ENCODE peak calls at places on chromosomes 5 and 9, in seven cellular contexts. One of them, this sample, is unnamed.

GRCh38 chr9:36056896-36057295 is 20.2 kb downstream of the RECK start:
- DNase-seq in mesendoderm: no peak
- DNase-seq in neuronal stem cell: no peak
- DNase-seq in H1: no peak
- DNase-seq in IMR-90: no peak
- DNase-seq in H9: no peak
- DNase-seq in mesenchymal stem cell: no peak
- DNase-seq in this sample: no peak

GRCh38 chr5:95959051-95959963 is 2.3 kb downstream of the ELL2 start:
- DNase-seq in H9: peak
- DNase-seq in IMR-90: peak
- DNase-seq in mesenchymal stem cell: peak
- DNase-seq in H1: no peak
- DNase-seq in mesendoderm: no peak
- DNase-seq in neuronal stem cell: no peak
- DNase-seq in this sample: peak

GRCh38 chr9:110033869-110034268 is 174.1 kb downstream of the C9orf152 start:
- DNase-seq in H9: no peak
- DNase-seq in IMR-90: no peak
- DNase-seq in mesendoderm: peak
- DNase-seq in neuronal stem cell: no peak
- DNase-seq in H1: no peak
- DNase-seq in mesenchymal stem cell: no peak
- DNase-seq in this sample: no peak

GRCh38 chr9:98172604-98173003 is 19.8 kb downstream of the CORO2A start:
- DNase-seq in IMR-90: peak
- DNase-seq in mesenchymal stem cell: no peak
- DNase-seq in H1: no peak
- DNase-seq in neuronal stem cell: no peak
- DNase-seq in H9: peak
- DNase-seq in mesendoderm: peak
- DNase-seq in this sample: no peak

GRCh38 chr5:163504091-163504931 is 1.1 kb upstream of the MAT2B start:
- DNase-seq in IMR-90: peak
- DNase-seq in H9: no peak
- DNase-seq in mesendoderm: peak
- DNase-seq in mesenchymal stem cell: peak
- DNase-seq in neuronal stem cell: peak
- DNase-seq in H1: no peak
- DNase-seq in this sample: peak

GRCh38 chr5:141349917-141350619 is at the start of gene PCDHGB1:
- DNase-seq in neuronal stem cell: no peak
- DNase-seq in mesendoderm: peak
- DNase-seq in H9: peak
- DNase-seq in IMR-90: peak
- DNase-seq in H1: peak
- DNase-seq in mesenchymal stem cell: peak
- DNase-seq in this sample: no peak

GRCh38 chr5:136364307-136364706 is 1.0 kb downstream of the TRPC7 start:
- DNase-seq in H9: no peak
- DNase-seq in mesendoderm: no peak
- DNase-seq in IMR-90: no peak
- DNase-seq in H1: no peak
- DNase-seq in mesenchymal stem cell: no peak
- DNase-seq in neuronal stem cell: no peak
- DNase-seq in this sample: peak

GRCh38 chr5:153159611-153160010 is 330.9 kb upstream of the GRIA1 start:
- DNase-seq in mesendoderm: no peak
- DNase-seq in neuronal stem cell: no peak
- DNase-seq in mesenchymal stem cell: peak
- DNase-seq in H9: no peak
- DNase-seq in IMR-90: no peak
- DNase-seq in H1: no peak
- DNase-seq in this sample: peak

GRCh38 chr5:53151713-53152458 is 42.3 kb upstream of the MOCS2 start:
- DNase-seq in IMR-90: peak
- DNase-seq in H1: no peak
- DNase-seq in neuronal stem cell: no peak
- DNase-seq in mesendoderm: peak
- DNase-seq in mesenchymal stem cell: peak
- DNase-seq in H9: no peak
- DNase-seq in this sample: no peak

GRCh38 chr5:77662615-77663014 is 24.1 kb upstream of the OTP start:
- DNase-seq in H9: no peak
- DNase-seq in IMR-90: no peak
- DNase-seq in mesenchymal stem cell: no peak
- DNase-seq in neuronal stem cell: no peak
- DNase-seq in H1: no peak
- DNase-seq in mesendoderm: no peak
- DNase-seq in this sample: no peak

GRCh38 chr5:74099538-74099937 is 473.5 kb downstream of the ARHGEF28 start:
- DNase-seq in H9: no peak
- DNase-seq in mesendoderm: no peak
- DNase-seq in H1: no peak
- DNase-seq in mesenchymal stem cell: no peak
- DNase-seq in neuronal stem cell: no peak
- DNase-seq in IMR-90: no peak
- DNase-seq in this sample: no peak

GRCh38 chr5:99104538-99105132 is 175.8 kb upstream of the CHD1 start:
- DNase-seq in H1: no peak
- DNase-seq in mesendoderm: peak
- DNase-seq in IMR-90: peak
- DNase-seq in mesenchymal stem cell: peak
- DNase-seq in neuronal stem cell: peak
- DNase-seq in H9: no peak
- DNase-seq in this sample: peak

GRCh38 chr9:108363321-108363720 is 492.5 kb downstream of the ACTL7B start:
- DNase-seq in H9: no peak
- DNase-seq in mesenchymal stem cell: no peak
- DNase-seq in mesendoderm: no peak
- DNase-seq in neuronal stem cell: no peak
- DNase-seq in H1: no peak
- DNase-seq in IMR-90: no peak
- DNase-seq in this sample: no peak

GRCh38 chr9:127523312-127523851 is 72.1 kb downstream of the LRSAM1 start:
- DNase-seq in H9: no peak
- DNase-seq in IMR-90: peak
- DNase-seq in neuronal stem cell: no peak
- DNase-seq in H1: peak
- DNase-seq in mesenchymal stem cell: peak
- DNase-seq in mesendoderm: peak
- DNase-seq in this sample: peak

GRCh38 chr9:21015122-21015815 is 16.2 kb downstream of the HACD4 start:
- DNase-seq in mesendoderm: peak
- DNase-seq in H9: no peak
- DNase-seq in mesenchymal stem cell: no peak
- DNase-seq in IMR-90: peak
- DNase-seq in neuronal stem cell: no peak
- DNase-seq in H1: no peak
- DNase-seq in this sample: no peak

GRCh38 chr9:101731429-101731828 is 7.0 kb downstream of the GRIN3A start:
- DNase-seq in mesendoderm: no peak
- DNase-seq in H1: no peak
- DNase-seq in IMR-90: no peak
- DNase-seq in H9: no peak
- DNase-seq in mesenchymal stem cell: no peak
- DNase-seq in neuronal stem cell: no peak
- DNase-seq in this sample: no peak
- H2BK120ac ChIP-seq in mesendoderm: no peak
- H2BK120ac ChIP-seq in H1: no peak
- H2BK120ac ChIP-seq in IMR-90: no peak
- H2BK120ac ChIP-seq in H9: no peak
- H2BK120ac ChIP-seq in mesenchymal stem cell: no peak
- H2BK120ac ChIP-seq in neuronal stem cell: no peak
- H2BK120ac ChIP-seq in this sample: no peak

GRCh38 chr9:135223831-135224230 is 136.4 kb downstream of the OLFM1 start:
- DNase-seq in H9: no peak
- DNase-seq in mesenchymal stem cell: no peak
- DNase-seq in IMR-90: no peak
- DNase-seq in neuronal stem cell: no peak
- DNase-seq in H1: no peak
- DNase-seq in mesendoderm: peak
- DNase-seq in this sample: no peak
- H3K9ac ChIP-seq in H9: no peak
- H3K9ac ChIP-seq in mesenchymal stem cell: no peak
- H3K9ac ChIP-seq in IMR-90: no peak
- H3K9ac ChIP-seq in neuronal stem cell: no peak
- H3K9ac ChIP-seq in H1: no peak
- H3K9ac ChIP-seq in mesendoderm: no peak
- H3K9ac ChIP-seq in this sample: no peak

GRCh38 chr5:169112016-169112415 is 188.9 kb downstream of the SLIT3 start:
- DNase-seq in mesendoderm: no peak
- DNase-seq in mesenchymal stem cell: no peak
- DNase-seq in neuronal stem cell: no peak
- DNase-seq in IMR-90: no peak
- DNase-seq in H1: no peak
- DNase-seq in H9: no peak
- DNase-seq in this sample: no peak

GRCh38 chr5:169115725-169116124 is 185.2 kb downstream of the SLIT3 start:
- DNase-seq in neuronal stem cell: no peak
- DNase-seq in IMR-90: no peak
- DNase-seq in H1: no peak
- DNase-seq in mesendoderm: no peak
- DNase-seq in mesenchymal stem cell: no peak
- DNase-seq in H9: no peak
- DNase-seq in this sample: no peak

GRCh38 chr5:169119287-169120048 is 181.5 kb downstream of the SLIT3 start:
- DNase-seq in H1: no peak
- DNase-seq in IMR-90: no peak
- DNase-seq in neuronal stem cell: no peak
- DNase-seq in mesenchymal stem cell: no peak
- DNase-seq in H9: no peak
- DNase-seq in mesendoderm: peak
- DNase-seq in this sample: no peak

GRCh38 chr5:169116961-169117461 is 183.9 kb downstream of the SLIT3 start:
- DNase-seq in H1: no peak
- DNase-seq in mesenchymal stem cell: no peak
- DNase-seq in neuronal stem cell: no peak
- DNase-seq in H9: peak
- DNase-seq in mesendoderm: peak
- DNase-seq in IMR-90: no peak
- DNase-seq in this sample: no peak

DNA sequence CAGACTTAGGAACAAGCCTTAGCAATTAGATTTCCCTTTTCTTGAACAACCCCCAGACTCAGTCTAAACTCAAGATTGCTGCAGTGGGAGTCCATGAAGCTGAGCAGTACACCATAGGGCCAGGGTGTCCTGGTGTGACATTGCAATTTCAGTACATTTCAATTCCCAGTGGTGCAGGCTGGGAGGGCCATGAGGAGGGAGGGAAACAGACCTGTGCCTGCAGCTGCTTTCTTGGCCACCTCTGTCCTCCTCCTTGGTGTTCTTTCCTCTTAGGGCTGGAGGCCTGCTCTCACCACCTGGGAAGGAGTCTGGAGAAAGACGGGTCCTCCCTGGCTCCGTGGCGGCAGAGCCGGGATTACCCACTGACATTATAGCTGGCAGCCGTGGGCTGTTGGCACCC is 186.5 kb downstream of the SLIT3 start:
- DNase-seq in neuronal stem cell: no peak
- DNase-seq in H9: no peak
- DNase-seq in mesenchymal stem cell: no peak
- DNase-seq in H1: no peak
- DNase-seq in IMR-90: no peak
- DNase-seq in mesendoderm: no peak
- DNase-seq in this sample: no peak
- H2BK120ac ChIP-seq in neuronal stem cell: no peak
- H2BK120ac ChIP-seq in H9: no peak
- H2BK120ac ChIP-seq in mesenchymal stem cell: no peak
- H2BK120ac ChIP-seq in H1: no peak
- H2BK120ac ChIP-seq in IMR-90: no peak
- H2BK120ac ChIP-seq in mesendoderm: no peak
- H2BK120ac ChIP-seq in this sample: no peak

DNA sequence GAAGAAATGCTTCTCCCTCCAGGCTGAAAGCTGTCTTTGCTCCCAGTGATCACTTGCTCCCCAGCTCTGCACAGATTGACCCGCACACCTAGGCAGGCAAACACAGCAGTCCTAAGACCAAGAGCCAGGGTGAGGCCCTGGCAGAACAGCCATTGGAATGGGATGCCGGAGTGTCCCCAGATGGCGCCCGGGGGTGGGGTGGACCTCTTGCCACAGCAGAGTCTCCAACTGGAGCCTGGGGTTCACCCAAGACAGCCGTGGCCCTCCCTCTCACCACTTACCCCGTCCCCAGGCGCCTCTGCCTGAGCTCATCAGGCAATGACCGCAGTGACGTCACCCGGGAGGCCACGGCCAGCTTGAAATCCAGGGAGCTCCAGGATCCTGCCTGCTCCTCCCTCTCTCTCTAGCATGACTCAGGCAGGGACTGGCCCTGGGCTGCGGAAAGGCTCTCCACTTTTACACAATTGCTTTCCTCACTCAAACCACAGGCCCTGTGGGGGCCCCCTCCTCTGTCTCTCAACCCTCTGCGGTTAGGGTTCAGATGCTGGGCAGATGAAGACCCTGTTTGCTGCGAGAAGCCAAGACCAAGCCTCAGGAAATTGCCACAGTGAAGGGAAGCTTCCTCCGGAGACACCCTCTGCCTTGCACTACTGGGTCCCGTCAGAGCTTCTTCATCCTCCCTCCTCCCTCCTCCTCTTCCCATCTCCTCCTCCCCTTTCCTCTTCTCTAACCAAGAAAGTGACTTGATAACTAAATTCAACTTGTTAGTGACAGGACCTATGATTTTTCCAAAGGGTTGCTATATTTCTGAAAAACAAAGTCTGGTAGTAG is 24.3 kb upstream of the PTGES start:
- DNase-seq in mesenchymal stem cell: peak
- DNase-seq in IMR-90: peak
- DNase-seq in neuronal stem cell: no peak
- DNase-seq in H1: no peak
- DNase-seq in H9: peak
- DNase-seq in mesendoderm: peak
- DNase-seq in this sample: peak
- H3K9ac ChIP-seq in mesenchymal stem cell: peak
- H3K9ac ChIP-seq in IMR-90: peak
- H3K9ac ChIP-seq in neuronal stem cell: no peak
- H3K9ac ChIP-seq in H1: no peak
- H3K9ac ChIP-seq in H9: no peak
- H3K9ac ChIP-seq in mesendoderm: no peak
- H3K9ac ChIP-seq in this sample: no peak

DNA sequence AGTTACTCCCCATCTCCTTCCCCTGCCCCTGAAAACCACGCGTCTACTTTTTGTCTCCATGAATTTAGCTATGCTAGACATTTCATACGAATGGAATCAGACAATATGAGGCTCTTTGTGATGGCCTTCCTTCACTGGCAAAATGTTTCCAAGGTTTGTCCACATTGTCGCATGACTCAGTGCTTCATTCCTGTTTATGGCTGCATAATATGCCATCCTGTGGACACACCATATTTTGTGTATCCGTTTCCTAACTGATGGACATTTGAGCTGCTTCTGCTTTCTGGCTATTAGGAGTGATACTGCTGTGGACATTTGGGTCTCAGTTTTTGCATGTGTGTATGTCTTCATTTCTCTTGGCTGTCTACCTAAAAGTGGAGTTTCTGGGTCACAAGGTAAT is 14.5 kb downstream of the NTNG2 start:
- DNase-seq in mesendoderm: no peak
- DNase-seq in H9: no peak
- DNase-seq in IMR-90: no peak
- DNase-seq in mesenchymal stem cell: no peak
- DNase-seq in H1: no peak
- DNase-seq in neuronal stem cell: no peak
- DNase-seq in this sample: no peak
- H2BK120ac ChIP-seq in mesendoderm: no peak
- H2BK120ac ChIP-seq in H9: no peak
- H2BK120ac ChIP-seq in IMR-90: no peak
- H2BK120ac ChIP-seq in mesenchymal stem cell: no peak
- H2BK120ac ChIP-seq in H1: no peak
- H2BK120ac ChIP-seq in neuronal stem cell: no peak
- H2BK120ac ChIP-seq in this sample: no peak

This sample was measured in trophoblast cell.